ENCODE peak calls at places on chromosomes 12 and 14, in five cellular contexts. J is NB4, N is endothelial cell of umbilical vein, L is A549, O is HepG2. D is an unnamed sample.

GRCh38 chr12:110689002-110689600 is at the start of gene HVCN1:
- DNase-seq in J (peak), N (no peak), L (no peak), O (no peak), D (peak)

GRCh38 chr12:45989857-45990467 is 412 bp downstream of the SCAF11 start:
- DNase-seq in J (peak), N (peak), L (no peak), O (peak), D (peak)

GRCh38 chr12:79934309-79935020 is 432 bp downstream of the PPP1R12A start:
- DNase-seq in J (peak), N (no peak), L (peak), O (peak), D (peak)

GRCh38 chr12:46664771-46665287 is 161.0 kb downstream of the SLC38A4 start:
- DNase-seq in J (peak), N (peak), L (peak), O (peak), D (peak)

GRCh38 chr14:39827901-39828655 is 395.8 kb upstream of the FBXO33 start:
- DNase-seq in J (no peak), N (no peak), L (no peak), O (no peak), D (no peak)

GRCh38 chr12:129704232-129704830 is 199.5 kb downstream of the TMEM132D start:
- DNase-seq in J (no peak), N (no peak), L (no peak), O (no peak), D (no peak)

GRCh38 chr14:51805541-51805940 is 54.9 kb upstream of the GNG2 start:
- DNase-seq in J (no peak), N (no peak), L (no peak), O (no peak), D (no peak)

GRCh38 chr12:50790081-50790480 is 26.2 kb downstream of the ATF1 start:
- DNase-seq in J (peak), N (no peak), L (no peak), O (no peak), D (no peak)

GRCh38 chr12:59040651-59041050 is 120.3 kb upstream of the LRIG3 start:
- DNase-seq in J (no peak), N (peak), L (no peak), O (no peak), D (no peak)

GRCh38 chr14:60654303-60654925 is 5.1 kb upstream of the SIX1 start:
- DNase-seq in J (no peak), N (no peak), L (no peak), O (no peak), D (no peak)

GRCh38 chr14:68409355-68409754 is 383.5 kb downstream of the ZFP36L1 start:
- DNase-seq in J (no peak), N (no peak), L (no peak), O (no peak), D (no peak)

GRCh38 chr12:7439579-7440505 is 4.1 kb downstream of the CD163L1 start:
- DNase-seq in J (peak), N (peak), L (peak), O (no peak), D (peak)

GRCh38 chr12:12983420-12984035 is 16.5 kb downstream of the HEBP1 start:
- DNase-seq in J (peak), N (peak), L (peak), O (peak), D (peak)

GRCh38 chr14:85537526-85537925 is 7.6 kb downstream of the FLRT2 start:
- DNase-seq in J (no peak), N (no peak), L (no peak), O (no peak), D (no peak)

GRCh38 chr12:93186131-93186530 is 191.6 kb upstream of the NUDT4 start:
- DNase-seq in J (peak), N (no peak), L (no peak), O (no peak), D (no peak)

GRCh38 chr14:93984987-93985410 is 8.6 kb upstream of the ASB2 start:
- DNase-seq in J (peak), N (no peak), L (peak), O (peak), D (peak)

GRCh38 chr12:12774791-12775190 is 10.7 kb upstream of the APOLD1 start:
- DNase-seq in J (no peak), N (no peak), L (no peak), O (no peak), D (no peak)

GRCh38 chr12:16603916-16604575 is 1.9 kb downstream of the LMO3 start:
- DNase-seq in J (no peak), N (no peak), L (no peak), O (no peak), D (no peak)

GRCh38 chr12:103928736-103929050 is 1.5 kb upstream of the HSP90B1 start:
- DNase-seq in J (peak), N (no peak), L (no peak), O (no peak), D (no peak)

GRCh38 chr12:103929909-103930786 is at the start of gene HSP90B1:
- DNase-seq in J (peak), N (peak), L (peak), O (peak), D (peak)

GRCh38 chr12:103930787-103931536 is 752 bp downstream of the HSP90B1 start:
- DNase-seq in J (peak), N (peak), L (no peak), O (peak), D (peak)

GRCh38 chr12:103929051-103929908 is 930 bp upstream of the HSP90B1 start:
- DNase-seq in J (peak), N (peak), L (peak), O (peak), D (peak)

DNA sequence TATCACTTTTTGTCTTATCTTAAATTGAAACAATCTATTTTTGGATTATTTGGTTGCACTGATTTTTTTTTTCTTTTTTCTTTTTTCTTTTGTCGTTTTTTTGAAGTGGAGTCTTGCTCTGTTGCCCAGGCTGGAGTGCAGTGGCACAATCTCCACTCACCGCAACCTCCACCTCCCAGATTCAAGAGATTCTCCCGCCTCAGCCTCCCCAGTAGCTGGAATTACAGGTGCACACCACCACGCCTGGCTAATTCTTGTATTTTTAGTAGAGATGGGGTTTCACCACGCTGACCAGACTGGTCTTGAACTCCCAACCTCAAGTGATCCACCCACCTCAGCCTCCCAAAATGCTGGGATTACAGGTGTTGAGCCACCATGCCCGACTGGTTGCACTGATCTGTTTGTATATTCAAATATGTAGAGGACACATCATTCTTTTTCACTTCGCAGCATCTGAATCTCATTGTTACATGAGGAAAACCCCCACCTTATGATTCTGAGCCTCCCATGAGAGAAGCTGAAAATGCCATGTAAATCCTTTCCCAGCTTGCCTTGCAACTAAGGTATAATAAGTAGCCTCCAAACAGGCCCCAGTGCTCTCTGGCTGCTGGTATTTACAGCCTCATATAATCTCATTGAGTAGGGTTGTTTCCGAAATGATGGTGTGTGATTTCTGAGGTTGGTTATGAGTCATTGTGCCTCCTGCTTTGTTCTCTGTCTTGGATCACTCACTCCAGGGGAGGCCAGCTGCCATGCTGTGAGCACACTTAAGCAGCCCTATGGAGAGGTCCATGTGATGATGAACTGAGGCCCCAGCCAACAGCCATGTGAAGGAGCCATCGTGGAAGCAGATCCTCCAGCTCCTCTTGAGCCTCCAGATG is 5.2 kb upstream of the HSP90B1 start:
- DNase-seq in J (peak), N (no peak), L (no peak), O (no peak), D (no peak)
- TF ChIP-seq MYC in J (no peak), N (no peak), L (no peak), O (no peak), D (no peak)

GRCh38 chr12:99476956-99477355 is 170.6 kb upstream of the GARIN6 start:
- DNase-seq in J (no peak), N (no peak), L (no peak), O (no peak), D (no peak)
- TF ChIP-seq MYC in J (no peak), N (no peak), L (no peak), O (no peak), D (no peak)

DNA sequence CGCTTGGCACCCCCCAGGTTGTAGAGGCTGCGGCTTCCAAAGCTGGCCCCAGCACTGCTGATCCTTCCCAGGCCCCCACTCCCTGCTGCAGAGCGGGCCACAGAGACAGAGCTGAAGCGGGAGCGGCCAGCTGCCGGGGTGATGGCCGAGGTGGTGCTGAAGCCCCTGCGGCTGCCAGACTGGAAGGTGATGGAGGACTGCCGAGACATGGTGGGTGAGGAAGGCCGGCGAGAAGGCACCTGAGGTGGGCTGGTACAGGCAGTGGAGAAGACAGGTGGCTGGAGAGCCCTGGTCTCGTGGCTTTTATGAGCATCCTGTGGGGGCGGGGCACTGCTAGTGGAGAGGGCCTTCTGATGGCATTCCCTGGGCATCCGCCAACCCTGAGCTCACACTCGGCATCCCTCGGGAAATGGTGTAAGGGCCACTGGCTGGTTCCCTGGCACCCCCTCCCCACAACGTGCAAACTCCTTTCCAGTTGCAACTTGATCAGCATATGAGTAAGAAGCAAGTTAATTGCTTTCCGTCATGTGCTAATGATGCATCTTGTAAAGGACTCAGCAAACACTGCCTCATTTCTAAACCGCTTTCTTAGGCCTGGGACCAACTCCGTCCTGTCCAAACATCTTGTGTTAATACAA is at the start of gene KRT75:
- DNase-seq in J (no peak), N (no peak), L (no peak), O (no peak), D (no peak)
- TF ChIP-seq MYC in J (no peak), N (no peak), L (no peak), O (no peak), D (no peak)

GRCh38 chr12:1273051-1273450 is 282.0 kb downstream of the ERC1 start:
- DNase-seq in J (no peak), N (no peak), L (no peak), O (no peak), D (no peak)

GRCh38 chr12:1279050-1279449 is 288.0 kb downstream of the ERC1 start:
- DNase-seq in J (peak), N (no peak), L (no peak), O (no peak), D (peak)

GRCh38 chr12:1281683-1282366 is 290.8 kb downstream of the ERC1 start:
- DNase-seq in J (no peak), N (no peak), L (no peak), O (no peak), D (no peak)

GRCh38 chr12:1282670-1283361 is 291.8 kb downstream of the ERC1 start:
- DNase-seq in J (no peak), N (no peak), L (no peak), O (no peak), D (no peak)

GRCh38 chr12:1277905-1278304 is 286.9 kb downstream of the ERC1 start:
- DNase-seq in J (peak), N (no peak), L (no peak), O (peak), D (no peak)
- TF ChIP-seq MYC in J (no peak), N (no peak), L (no peak), O (no peak), D (no peak)

GRCh38 chr12:71214511-71215285 is 56.9 kb upstream of the TSPAN8 start:
- DNase-seq in J (no peak), N (no peak), L (no peak), O (peak), D (no peak)
- TF ChIP-seq MYC in J (no peak), N (no peak), L (no peak), O (no peak), D (no peak)

GRCh38 chr12:3172124-3173007 is 95.2 kb downstream of the TSPAN9 start:
- DNase-seq in J (no peak), N (no peak), L (no peak), O (no peak), D (no peak)
- TF ChIP-seq MYC in J (no peak), N (no peak), L (no peak), O (no peak), D (no peak)